ENCODE peak calls at places on chromosomes 12 and 14, in four cellular contexts. R, E, K and L are unnamed samples.

GRCh38 chr14:60064491-60065072 is 27.1 kb upstream of the PCNX4 start:
- DNase-seq in K (peak; percentile 23), E (no peak), R (no peak), L (peak; percentile 45)

GRCh38 chr12:131608740-131609665 is 101.9 kb upstream of the SFSWAP start:
- DNase-seq in R (no peak), K (no peak), E (peak; percentile 75), L (peak; percentile 69)

GRCh38 chr14:104935026-104935650 is 10.5 kb downstream of the PLD4 start:
- DNase-seq in K (no peak), E (no peak), R (no peak), L (no peak)

GRCh38 chr14:60093606-60094005 is 1.9 kb downstream of the PCNX4 start:
- DNase-seq in R (no peak), E (no peak), K (no peak), L (no peak)

GRCh38 chr12:83161451-83161850 is 474.7 kb downstream of the TMTC2 start:
- DNase-seq in E (no peak), K (no peak), R (peak; percentile 1), L (no peak)

GRCh38 chr12:10716704-10717315 is 6.3 kb downstream of the YBX3 start:
- DNase-seq in R (peak; percentile 84), K (peak; percentile 92), E (peak; percentile 62), L (peak; percentile 65)

GRCh38 chr12:113591480-113591971 is 119.9 kb upstream of the LHX5 start:
- DNase-seq in R (no peak), E (peak; percentile 92), K (peak; percentile 50), L (peak; percentile 60)

GRCh38 chr14:75223664-75224154 is 47.3 kb upstream of the TMED10 start:
- DNase-seq in R (no peak), K (peak; percentile 27), E (peak; percentile 91), L (no peak)